ENCODE peak calls at places on chromosomes 12 and 14, in nine cellular contexts. D is K562, N is H1, U is GM23338, A is HCT116, G is spleen, Z is breast epithelium, C is stomach, M is endothelial cell of umbilical vein. O is an unnamed sample. For H3K4me1, the result is how much of the 10 kb centered on the place peaks cover.

GRCh38 chr14:74712499-74713394 is at the start of the genes AREL1 and FCF1:
- DNase-seq in D (peak), N (peak), U (peak), A (peak), G (peak), Z (peak), C (peak), M (peak), O (peak)

GRCh38 chr14:32635103-32635719 is 303.5 kb upstream of the NPAS3 start:
- DNase-seq in D (no peak), N (no peak), U (no peak), A (no peak), G (no peak), Z (no peak), C (no peak), M (peak), O (no peak)

GRCh38 chr12:122067966-122068365 is 10.6 kb upstream of the MLXIP start:
- DNase-seq in D (no peak), N (no peak), U (no peak), A (no peak), G (peak), Z (no peak), C (peak), M (peak), O (no peak)

GRCh38 chr12:15256760-15257159 is 35.5 kb upstream of the RERG start:
- DNase-seq in D (no peak), N (no peak), U (no peak), A (no peak), G (no peak), Z (peak), C (no peak), M (no peak), O (peak)

GRCh38 chr12:25126086-25126485 is 68.9 kb downstream of the DNAI7 start:
- DNase-seq in D (no peak), N (no peak), U (no peak), A (no peak), G (no peak), Z (no peak), C (no peak), M (no peak), O (no peak)

GRCh38 chr12:31353730-31354708 is 28.1 kb upstream of the SINHCAF start:
- DNase-seq in D (no peak), N (no peak), U (no peak), A (no peak), G (no peak), Z (no peak), C (no peak), M (no peak), O (no peak)

GRCh38 chr12:87383705-87384104 is 645.5 kb downstream of the C12orf50 start:
- DNase-seq in D (no peak), N (no peak), U (no peak), A (no peak), G (no peak), Z (no peak), C (no peak), M (no peak), O (no peak)

GRCh38 chr14:34302654-34303053 is 159.4 kb downstream of the SPTSSA start:
- DNase-seq in D (no peak), N (no peak), U (no peak), A (no peak), G (no peak), Z (no peak), C (no peak), M (no peak), O (no peak)

GRCh38 chr14:104542871-104543830 is 36.4 kb upstream of the C14orf180 start:
- DNase-seq in D (no peak), N (no peak), U (no peak), A (no peak), G (no peak), Z (no peak), C (no peak), M (no peak), O (peak)

GRCh38 chr12:51971679-51972423 is 20.4 kb downstream of the ACVR1B start:
- DNase-seq in D (no peak), N (no peak), U (no peak), A (no peak), G (no peak), Z (no peak), C (no peak), M (peak), O (no peak)

GRCh38 chr14:75911883-75912282 is 69.9 kb downstream of the TGFB3 start:
- DNase-seq in D (no peak), N (peak), U (peak), A (no peak), G (no peak), Z (no peak), C (no peak), M (peak), O (no peak)

GRCh38 chr12:95848575-95849388 is 10.0 kb upstream of the SNRPF start:
- DNase-seq in D (no peak), N (no peak), U (peak), A (no peak), G (no peak), Z (no peak), C (peak), M (peak), O (no peak)

GRCh38 chr12:22729898-22730443 is 105.0 kb downstream of the ETNK1 start:
- DNase-seq in D (no peak), N (no peak), U (no peak), A (no peak), G (no peak), Z (no peak), C (no peak), M (peak), O (no peak)

GRCh38 chr14:86501611-86502010 is 971.7 kb downstream of the FLRT2 start:
- DNase-seq in D (no peak), N (no peak), U (no peak), A (no peak), G (no peak), Z (no peak), C (no peak), M (no peak), O (no peak)

GRCh38 chr14:99075061-99075460 is 196.9 kb downstream of the BCL11B start:
- DNase-seq in D (no peak), N (peak), U (no peak), A (no peak), G (no peak), Z (no peak), C (no peak), M (no peak), O (no peak)

GRCh38 chr14:37048666-37049071 is 123.7 kb downstream of the SLC25A21 start:
- DNase-seq in D (no peak), N (no peak), U (no peak), A (no peak), G (no peak), Z (no peak), C (no peak), M (peak), O (no peak)

GRCh38 chr14:104576607-104577332 is 2.8 kb upstream of the C14orf180 start:
- DNase-seq in D (no peak), N (no peak), U (no peak), A (no peak), G (no peak), Z (no peak), C (peak), M (no peak), O (no peak)

GRCh38 chr14:22450266-22450665 is 138.8 kb downstream of the DAD1 start:
- DNase-seq in D (no peak), N (no peak), U (no peak), A (no peak), G (no peak), Z (no peak), C (no peak), M (no peak), O (no peak)

GRCh38 chr14:105146181-105146975 is 22.2 kb downstream of the JAG2 start:
- DNase-seq in D (no peak), N (no peak), U (no peak), A (no peak), G (peak), Z (no peak), C (no peak), M (no peak), O (no peak)

GRCh38 chr12:53501615-53502181 is 615 bp downstream of the TARBP2 start:
- DNase-seq in D (peak), N (no peak), U (no peak), A (no peak), G (peak), Z (no peak), C (no peak), M (no peak), O (peak)

DNA sequence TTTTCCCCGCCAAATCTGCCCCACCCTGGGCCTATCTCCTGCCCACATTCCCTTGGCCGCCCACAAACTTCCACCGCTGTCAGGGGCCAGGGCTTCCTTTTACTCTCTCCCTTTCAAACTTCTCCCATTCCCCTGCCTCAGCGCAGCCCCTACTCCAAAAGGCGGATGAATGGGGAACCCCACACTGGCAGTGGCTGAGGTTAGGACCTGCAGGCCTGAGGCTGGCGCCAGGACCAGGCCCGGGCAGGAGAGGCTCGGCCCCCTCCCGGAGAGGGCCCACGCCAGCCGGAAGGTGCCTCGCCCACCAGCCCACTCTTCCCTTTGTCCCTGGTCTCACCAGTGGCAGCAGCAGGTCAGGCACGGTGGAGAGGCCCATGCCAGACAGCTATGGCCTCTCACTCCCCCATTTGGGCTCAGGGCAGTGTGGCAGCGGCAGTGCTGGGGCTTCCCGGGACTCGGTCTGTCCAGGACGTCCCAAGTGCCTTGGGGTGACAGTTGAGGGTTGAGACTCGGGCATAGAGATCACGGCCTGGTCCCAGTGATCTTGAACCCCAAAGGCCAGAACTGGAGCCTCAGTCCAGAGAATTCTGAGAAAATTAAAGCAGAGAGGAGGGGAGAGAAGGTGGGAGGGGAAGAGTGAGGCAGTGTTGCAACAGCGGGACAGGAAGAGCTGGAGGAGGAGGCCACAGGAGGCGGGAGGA is at the start of gene TNFRSF1A:
- DNase-seq in D (peak), N (no peak), U (peak), A (no peak), G (peak), Z (peak), C (peak), M (peak), O (no peak)
- H3K4me1 ChIP-seq in D (half or more), N (under half), U (half or more), A (half or more), G (half or more), Z (under half), C (half or more), M (half or more), O (half or more)

GRCh38 chr12:107319536-107320030 is 226.2 kb upstream of the CRY1 start:
- DNase-seq in D (no peak), N (no peak), U (no peak), A (no peak), G (peak), Z (no peak), C (no peak), M (no peak), O (no peak)

GRCh38 chr12:107320031-107320928 is 226.9 kb upstream of the CRY1 start:
- DNase-seq in D (no peak), N (peak), U (peak), A (no peak), G (peak), Z (peak), C (no peak), M (peak), O (no peak)

GRCh38 chr12:107318804-107319535 is 225.6 kb upstream of the CRY1 start:
- DNase-seq in D (peak), N (peak), U (peak), A (no peak), G (peak), Z (peak), C (no peak), M (peak), O (no peak)

GRCh38 chr12:107318554-107318803 is 225.1 kb upstream of the CRY1 start:
- DNase-seq in D (no peak), N (no peak), U (no peak), A (no peak), G (no peak), Z (no peak), C (no peak), M (no peak), O (no peak)

DNA sequence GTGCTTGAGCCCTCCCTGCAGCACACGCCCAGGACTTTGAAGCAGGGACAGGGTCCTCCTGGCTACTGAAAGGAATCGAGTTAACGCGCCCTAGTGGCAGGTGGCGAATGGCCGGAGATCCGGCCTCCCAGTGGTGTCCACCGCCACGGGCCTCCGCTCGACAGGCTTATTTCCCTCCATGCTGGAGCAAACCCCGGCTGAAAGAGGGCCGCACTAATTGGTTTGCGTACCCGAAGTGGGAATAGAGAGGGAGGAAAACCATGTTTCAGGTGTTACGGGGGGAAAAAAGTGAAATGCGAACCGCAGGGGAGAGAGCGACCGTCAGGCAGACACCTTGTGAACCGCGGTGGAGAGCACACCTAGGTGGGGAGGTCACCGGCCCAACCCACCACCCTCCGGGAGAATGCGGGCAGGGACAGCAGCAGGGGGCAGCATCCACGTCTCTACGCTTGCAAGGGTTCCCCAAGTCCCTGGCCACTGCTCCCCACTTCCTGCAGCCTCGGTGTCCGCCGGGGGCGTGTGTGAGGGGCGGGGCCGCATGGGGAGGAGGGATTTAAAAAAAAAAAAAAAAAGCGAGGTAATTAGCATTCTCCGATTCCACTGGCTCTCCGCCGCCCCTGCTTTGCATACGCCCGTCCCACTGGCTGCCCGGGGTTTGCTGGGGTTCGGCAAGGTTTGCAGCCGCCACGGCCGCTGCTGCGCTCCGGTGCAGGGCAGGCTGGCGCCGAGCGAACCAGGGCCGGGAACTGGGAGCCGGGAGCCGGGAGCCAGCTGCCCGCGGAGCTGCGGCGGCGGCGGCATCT is 224.6 kb upstream of the CRY1 start:
- DNase-seq in D (peak), N (peak), U (peak), A (peak), G (peak), Z (peak), C (peak), M (peak), O (peak)
- TF ChIP-seq CTCF in D (peak), N (peak), U (peak), A (peak), G (peak), Z (no peak), C (no peak), M (peak), O (no peak)

DNA sequence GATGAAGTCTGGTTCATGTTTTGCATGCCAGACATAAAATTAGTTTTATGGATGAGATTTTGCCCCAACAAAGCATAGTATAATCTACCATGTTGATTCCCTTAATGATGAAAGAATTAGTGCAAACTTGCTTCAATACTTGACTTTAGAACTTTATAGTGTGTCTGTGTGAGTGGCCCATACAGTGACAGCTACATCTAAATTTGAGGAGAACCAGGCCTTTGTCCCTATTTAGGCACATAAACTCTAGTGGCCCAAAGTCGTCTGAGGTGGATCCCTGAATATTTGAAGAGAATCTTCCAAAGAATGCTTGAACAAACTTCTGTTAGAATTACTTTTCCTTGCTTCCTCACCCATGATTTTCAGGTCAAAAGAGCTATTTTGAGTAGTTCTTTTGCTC is 70.4 kb downstream of the POLR3B start:
- DNase-seq in D (no peak), N (no peak), U (no peak), A (no peak), G (no peak), Z (no peak), C (no peak), M (no peak), O (no peak)
- TF ChIP-seq POLR2AphosphoS5 in D (no peak), N (no peak), U (no peak), A (no peak), G (no peak), Z (no peak), C (no peak), M (no peak), O (no peak)

GRCh38 chr12:46209165-46209564 is 59.7 kb downstream of the SLC38A1 start:
- DNase-seq in D (no peak), N (no peak), U (no peak), A (no peak), G (no peak), Z (no peak), C (no peak), M (no peak), O (no peak)
- H3K4me1 ChIP-seq in D (under half), N (under half), U (under half), A (under half), G (half or more), Z (under half), C (under half), M (under half), O (under half)

GRCh38 chr14:53608369-53608768 is 348.3 kb downstream of the BMP4 start:
- DNase-seq in D (no peak), N (no peak), U (no peak), A (peak), G (no peak), Z (no peak), C (peak), M (no peak), O (no peak)

GRCh38 chr14:53609009-53609408 is 347.6 kb downstream of the BMP4 start:
- DNase-seq in D (no peak), N (no peak), U (no peak), A (no peak), G (no peak), Z (no peak), C (no peak), M (no peak), O (no peak)

GRCh38 chr14:53610947-53611346 is 345.7 kb downstream of the BMP4 start:
- DNase-seq in D (no peak), N (no peak), U (no peak), A (no peak), G (no peak), Z (no peak), C (no peak), M (no peak), O (no peak)

GRCh38 chr14:53615254-53615653 is 341.4 kb downstream of the BMP4 start:
- DNase-seq in D (no peak), N (no peak), U (no peak), A (no peak), G (no peak), Z (no peak), C (no peak), M (no peak), O (no peak)

GRCh38 chr14:53613404-53614253 is 343.0 kb downstream of the BMP4 start:
- DNase-seq in D (no peak), N (no peak), U (peak), A (peak), G (peak), Z (no peak), C (no peak), M (peak), O (no peak)
- TF ChIP-seq CTCF in D (no peak), N (no peak), U (no peak), A (peak), G (no peak), Z (no peak), C (no peak), M (no peak), O (no peak)

GRCh38 chr14:71396050-71396677 is 488.9 kb downstream of the PCNX1 start:
- DNase-seq in D (no peak), N (no peak), U (no peak), A (no peak), G (no peak), Z (no peak), C (no peak), M (no peak), O (no peak)

GRCh38 chr14:71398450-71398849 is 491.2 kb downstream of the PCNX1 start:
- DNase-seq in D (no peak), N (no peak), U (no peak), A (no peak), G (no peak), Z (no peak), C (no peak), M (no peak), O (no peak)

GRCh38 chr14:71397371-71397770 is 490.1 kb downstream of the PCNX1 start:
- DNase-seq in D (no peak), N (no peak), U (no peak), A (no peak), G (no peak), Z (no peak), C (no peak), M (no peak), O (no peak)

GRCh38 chr14:71400821-71401447 is 493.7 kb downstream of the PCNX1 start:
- DNase-seq in D (no peak), N (no peak), U (no peak), A (no peak), G (no peak), Z (no peak), C (no peak), M (peak), O (no peak)

DNA sequence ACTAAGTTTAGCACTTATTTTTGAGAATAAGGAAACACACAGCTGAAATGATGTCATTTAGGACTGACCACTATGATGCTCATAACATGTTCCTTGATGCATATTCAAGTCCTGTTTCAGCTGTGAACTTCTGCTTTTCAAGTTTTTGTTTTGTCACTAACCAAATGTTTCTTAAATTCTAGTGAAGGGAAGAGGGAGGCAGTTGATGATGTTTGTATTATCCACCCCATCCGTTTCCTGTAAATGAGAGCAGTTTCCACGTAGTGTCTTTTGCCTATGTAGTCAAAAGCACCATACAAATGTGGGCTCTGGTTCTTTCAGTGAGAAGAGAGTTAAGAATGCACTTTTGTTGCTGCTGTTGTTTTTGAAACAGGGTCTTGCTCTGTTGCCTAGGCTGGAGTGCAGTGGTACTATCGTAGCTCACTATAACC is 491.8 kb downstream of the PCNX1 start:
- DNase-seq in D (no peak), N (no peak), U (no peak), A (no peak), G (no peak), Z (no peak), C (no peak), M (no peak), O (no peak)
- TF ChIP-seq POLR2AphosphoS5 in D (no peak), N (no peak), U (no peak), A (no peak), G (no peak), Z (no peak), C (peak), M (no peak), O (no peak)

GRCh38 chr12:113228394-113229028 is 7.2 kb downstream of the TPCN1 start:
- DNase-seq in D (no peak), N (no peak), U (no peak), A (no peak), G (peak), Z (no peak), C (no peak), M (no peak), O (no peak)
- H3K4me1 ChIP-seq in D (half or more), N (under half), U (under half), A (under half), G (half or more), Z (under half), C (under half), M (under half), O (under half)

DNA sequence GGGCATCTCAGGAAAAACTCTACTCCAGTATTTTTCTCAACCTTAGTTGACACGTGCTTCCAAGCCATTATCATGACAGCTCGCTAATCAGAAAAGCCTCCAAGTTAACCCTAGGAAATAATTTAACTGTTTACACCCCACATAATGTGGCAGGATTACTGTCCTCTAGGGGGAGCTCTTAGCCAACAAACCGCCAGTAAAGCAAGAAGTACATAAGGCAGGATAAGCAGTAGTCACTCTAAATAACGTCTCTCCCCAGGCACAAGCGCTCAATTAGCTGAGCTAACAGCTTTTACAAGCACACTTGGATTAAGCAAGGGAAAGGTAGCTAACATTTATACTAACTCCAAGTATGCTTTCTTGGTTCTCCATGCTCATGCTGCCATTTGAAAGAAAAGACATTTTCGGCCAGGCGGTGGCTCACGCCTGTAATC is 22.8 kb downstream of the APOBEC1 start:
- DNase-seq in D (no peak), N (peak), U (peak), A (peak), G (no peak), Z (no peak), C (no peak), M (peak), O (no peak)
- TF ChIP-seq CTCF in D (peak), N (peak), U (peak), A (peak), G (no peak), Z (no peak), C (peak), M (peak), O (peak)